ENCODE peak calls at places on chromosomes 11 and 22, in seven cellular contexts. G is skeletal muscle cell; U is H9; S is left lung; F is body of pancreas; M is activated naive CD8-positive, alpha-beta T cell treated with anti-CD3 and anti-CD28 coated beads, Interleukin-2, amount 50 U/mL, for 24 hours; E is activated CD8-positive, alpha-beta memory T cell treated with anti-CD3 and anti-CD28 coated beads for 24 hours. A is an unnamed sample.
A peak's percentile ranks its signal among the peaks of the same experiment; 100 is the strongest.

GRCh38 chr11:19938866-19939265 is 221.4 kb downstream of the DBX1 start:
- DNase-seq in U (no peak), F (no peak), E (no peak), M (no peak), S (no peak), G (no peak), A (no peak)

GRCh38 chr22:37566329-37566837 is 6.1 kb downstream of the CDC42EP1 start:
- DNase-seq in U (peak; percentile 28), M (peak; percentile 51), E (peak; percentile 76), G (no peak), F (no peak), S (peak; percentile 85), A (no peak)

GRCh38 chr22:30763815-30764686 is 69.4 kb downstream of the OSBP2 start:
- DNase-seq in U (peak; percentile 80), G (peak; percentile 51), S (no peak), F (peak; percentile 55), M (peak; percentile 47), E (peak; percentile 60), A (peak; percentile 49)

GRCh38 chr11:121838571-121838970 is 277.4 kb downstream of the BLID start:
- DNase-seq in U (no peak), G (no peak), F (no peak), S (no peak), E (no peak), M (no peak), A (no peak)

GRCh38 chr11:67371549-67372231 is 1.7 kb downstream of the CLCF1 start:
- DNase-seq in S (no peak), E (no peak), F (peak; percentile 59), M (no peak), G (no peak), U (peak; percentile 66), A (no peak)

GRCh38 chr11:108333403-108333899 is 110.6 kb downstream of the ATM start:
- DNase-seq in F (no peak), E (no peak), S (no peak), U (no peak), G (no peak), M (no peak), A (no peak)

GRCh38 chr22:34592341-34592740 is 473.6 kb upstream of the ISX start:
- DNase-seq in E (no peak), U (no peak), G (no peak), S (no peak), F (no peak), M (no peak), A (no peak)

GRCh38 chr22:40044870-40045834 is 50.4 kb downstream of the FAM83F start:
- DNase-seq in M (peak; percentile 83), F (peak; percentile 69), G (no peak), E (peak; percentile 90), S (peak; percentile 91), U (peak; percentile 58), A (peak; percentile 46)

GRCh38 chr11:71499125-71499524 is 27.9 kb upstream of the KRTAP5-7 start:
- DNase-seq in E (no peak), G (no peak), F (no peak), S (no peak), U (no peak), M (no peak), A (no peak)

GRCh38 chr11:69799097-69799496 is 20.1 kb downstream of the FGF3 start:
- DNase-seq in F (no peak), M (no peak), S (peak; percentile 37), U (no peak), E (no peak), G (no peak), A (no peak)

GRCh38 chr22:32720924-32721323 is 80.6 kb upstream of the TIMP3 start:
- DNase-seq in E (no peak), F (no peak), U (no peak), M (no peak), S (no peak), G (peak; percentile 73), A (no peak)

GRCh38 chr22:49099496-49100124 is 728.1 kb downstream of the BRD1 start:
- DNase-seq in M (no peak), E (no peak), S (no peak), F (no peak), U (no peak), G (no peak), A (no peak)

GRCh38 chr22:31707519-31707918 is 42.4 kb downstream of the PRR14L start:
- DNase-seq in F (no peak), M (no peak), G (no peak), E (no peak), S (no peak), U (no peak), A (no peak)

GRCh38 chr11:66037327-66037726 is 11.0 kb upstream of the CATSPER1 start:
- DNase-seq in S (no peak), E (no peak), U (no peak), G (no peak), M (no peak), F (no peak), A (no peak)

GRCh38 chr11:134976540-134976939 is 564.5 kb upstream of the B3GAT1 start:
- DNase-seq in M (no peak), F (no peak), S (no peak), E (no peak), G (no peak), U (no peak), A (no peak)

GRCh38 chr11:113376156-113376555 is 11.4 kb upstream of the ANKK1 start:
- DNase-seq in F (no peak), S (no peak), M (no peak), U (no peak), E (no peak), G (peak; percentile 27), A (no peak)

GRCh38 chr22:30260276-30260675 is 6.4 kb downstream of the OSM start:
- DNase-seq in S (no peak), G (no peak), U (no peak), E (no peak), M (no peak), F (no peak), A (no peak)

GRCh38 chr11:14424096-14424495 is 65.1 kb upstream of the RRAS2 start:
- DNase-seq in F (no peak), S (no peak), G (no peak), E (no peak), U (no peak), M (no peak), A (no peak)

GRCh38 chr11:122791411-122791810 is 46.9 kb upstream of the CRTAM start:
- DNase-seq in G (no peak), F (no peak), U (no peak), E (no peak), S (no peak), M (no peak), A (no peak)

GRCh38 chr22:19275104-19275503 is 16.4 kb downstream of the CLTCL1 start:
- DNase-seq in U (no peak), M (no peak), S (no peak), E (no peak), F (no peak), G (no peak), A (no peak)